ENCODE peak calls at places on chromosomes 11 and 22, in four cellular contexts. X is dorsolateral prefrontal cortex, G is MM.1S, I is colonic mucosa. V is an unnamed sample.

GRCh38 chr22:26784772-26785171 is 127.4 kb downstream of the MIAT start:
- DNase-seq in I (no peak), G (no peak), X (no peak), V (no peak)

GRCh38 chr11:22624742-22625447 is 728 bp downstream of the FANCF start:
- DNase-seq in X (peak; percentile 64), G (peak; percentile 82), I (peak; percentile 76), V (peak; percentile 45)

GRCh38 chr11:73152861-73153483 is 10.9 kb upstream of the FCHSD2 start:
- DNase-seq in I (no peak), X (no peak), G (peak; percentile 97), V (peak; percentile 98)

GRCh38 chr11:705646-706438 is at the start of gene EPS8L2:
- DNase-seq in G (no peak), X (no peak), I (peak; percentile 92), V (no peak)

GRCh38 chr11:106076923-106077608 is at the start of gene KBTBD3:
- DNase-seq in G (peak; percentile 99), I (peak; percentile 98), X (peak; percentile 99), V (peak; percentile 98)

GRCh38 chr22:43392385-43392989 is 19.3 kb upstream of the MPPED1 start:
- DNase-seq in X (no peak), G (no peak), I (no peak), V (no peak)

GRCh38 chr11:67483901-67484665 is 1.3 kb downstream of the AIP start:
- DNase-seq in X (no peak), G (no peak), I (peak; percentile 25), V (no peak)

GRCh38 chr11:34696876-34697275 is 76.0 kb downstream of the EHF start:
- DNase-seq in G (no peak), I (no peak), X (no peak), V (no peak)

GRCh38 chr11:47154738-47155570 is 21.7 kb downstream of the ARFGAP2 start:
- DNase-seq in I (no peak), X (no peak), G (no peak), V (no peak)

GRCh38 chr11:100340416-100341323 is 346.4 kb upstream of the ARHGAP42 start:
- DNase-seq in X (no peak), G (no peak), I (no peak), V (no peak)

GRCh38 chr11:128881221-128881620 is 9.9 kb upstream of the KCNJ5 start:
- DNase-seq in X (no peak), G (no peak), I (no peak), V (no peak)

GRCh38 chr22:45897736-45898135 is 79.2 kb downstream of the WNT7B start:
- DNase-seq in I (no peak), G (no peak), X (no peak), V (no peak)

GRCh38 chr22:48868554-48868953 is 959.1 kb downstream of the BRD1 start:
- DNase-seq in G (no peak), X (no peak), I (no peak), V (no peak)

GRCh38 chr11:94934362-94934761 is 39.0 kb downstream of the CWC15 start:
- DNase-seq in G (no peak), I (no peak), X (no peak), V (no peak)

GRCh38 chr11:134245434-134245833 is 7.7 kb downstream of the THYN1 start:
- DNase-seq in G (no peak), I (no peak), X (no peak), V (no peak)

GRCh38 chr11:134243913-134244312 is 9.2 kb downstream of the THYN1 start:
- DNase-seq in X (no peak), G (no peak), I (no peak), V (no peak)

GRCh38 chr11:134246678-134247077 is 6.5 kb downstream of the THYN1 start:
- DNase-seq in X (no peak), I (no peak), G (no peak), V (no peak)

GRCh38 chr11:134246100-134246499 is 7.1 kb downstream of the THYN1 start:
- DNase-seq in X (no peak), I (no peak), G (no peak), V (no peak)

DNA sequence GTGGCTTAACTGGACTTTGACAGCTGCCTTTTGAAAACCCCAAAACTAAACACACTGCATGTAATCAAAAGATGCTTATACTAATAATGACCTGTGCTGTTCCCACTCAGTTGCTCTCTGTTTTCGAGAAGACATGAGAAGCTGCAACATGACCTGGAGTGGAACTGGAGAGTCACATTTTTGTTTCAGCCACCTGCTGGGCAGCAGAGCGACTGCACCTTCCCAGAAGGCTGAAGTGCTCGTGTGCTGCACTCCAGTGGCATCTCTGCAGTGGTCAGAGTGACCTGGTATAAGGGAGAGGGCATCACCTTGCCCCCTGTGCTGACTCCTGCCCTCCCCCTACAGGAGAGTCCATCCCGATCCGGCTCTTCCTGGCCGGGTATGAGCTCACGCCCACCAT is 8.6 kb downstream of the THYN1 start:
- DNase-seq in G (peak; percentile 49), I (no peak), X (no peak), V (no peak)
- TF ChIP-seq CTCF in G (peak; percentile 49), I (peak; percentile 11), X (peak; percentile 40), V (peak; percentile 78)

DNA sequence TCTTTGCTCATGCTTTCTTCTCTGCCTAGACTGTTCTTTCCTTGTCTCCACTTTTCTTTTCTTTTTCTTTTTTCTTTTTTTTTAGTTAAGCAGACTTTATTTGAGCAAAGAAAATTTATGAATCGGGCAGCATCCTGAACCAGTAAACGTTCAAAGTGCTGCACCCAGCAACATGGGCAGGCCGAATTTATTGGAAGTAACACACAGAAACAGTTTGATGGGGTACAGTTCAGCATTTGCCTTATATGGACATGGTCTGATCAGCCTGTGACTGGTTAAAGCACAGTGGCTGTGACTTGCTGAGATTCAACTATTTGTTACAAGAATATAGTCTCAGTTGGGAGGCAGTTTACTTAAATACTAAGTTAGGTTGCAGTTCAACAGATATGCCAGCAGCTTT is 16.0 kb downstream of the CD3E start:
- DNase-seq in X (no peak), G (no peak), I (no peak), V (no peak)
- H3K4me3 ChIP-seq in X (no peak overlapping the region), G (no peak overlapping the region), I (no peak overlapping the region), V (no peak overlapping the region)

DNA sequence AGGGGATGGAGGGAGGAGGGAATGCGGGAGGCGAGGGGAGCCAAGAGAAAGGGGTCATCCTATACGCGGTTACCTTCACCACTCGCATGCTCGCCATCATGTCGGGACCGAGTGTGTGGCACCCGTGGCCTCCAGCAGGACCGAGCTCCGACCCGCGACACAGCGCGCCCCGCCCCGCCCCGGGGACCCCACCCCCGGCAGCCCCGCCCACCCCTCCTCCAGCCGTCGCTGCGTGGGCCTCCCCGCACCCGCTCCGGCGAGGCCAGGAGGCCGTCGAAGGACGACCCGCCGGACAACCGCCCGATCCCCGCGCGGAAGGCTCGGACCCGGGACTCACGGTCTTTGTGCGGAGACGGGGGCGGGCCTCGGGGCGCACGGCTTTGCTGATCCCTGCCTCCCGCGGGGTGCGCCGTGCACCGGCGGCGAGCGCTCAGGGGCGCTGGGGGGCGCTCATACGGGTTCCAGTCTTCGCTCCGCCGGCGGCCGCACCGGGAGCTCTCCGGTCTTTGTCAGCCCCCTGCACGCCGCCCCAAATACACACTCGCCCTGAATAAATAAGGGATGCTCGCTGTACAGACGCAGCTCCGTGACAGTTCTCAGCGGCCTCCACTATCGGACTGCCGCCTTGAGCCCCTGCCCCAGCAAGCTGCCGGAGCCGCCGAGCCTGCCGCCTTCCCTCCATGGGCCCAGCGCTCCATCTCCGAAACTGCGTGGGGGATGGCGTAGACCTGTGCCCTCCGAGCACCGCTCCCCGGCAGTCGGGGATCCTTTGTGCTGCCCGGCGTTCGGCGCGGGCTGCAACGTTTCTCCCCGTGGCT is at the start of gene UBE2L6:
- DNase-seq in I (peak; percentile 74), G (peak; percentile 64), X (peak; percentile 63), V (no peak)
- TF ChIP-seq CTCF in I (no peak), G (no peak), X (no peak), V (peak; percentile 40)

GRCh38 chr11:120482149-120482548 is 29.4 kb upstream of the GRIK4 start:
- DNase-seq in X (no peak), I (no peak), G (no peak), V (no peak)
- H3K4me3 ChIP-seq in X (no peak overlapping the region), I (no peak overlapping the region), G (no peak overlapping the region), V (no peak overlapping the region)

GRCh38 chr11:120306519-120307242 is 18.4 kb upstream of the TLCD5 start:
- DNase-seq in G (no peak), I (peak; percentile 76), X (no peak), V (no peak)
- TF ChIP-seq CTCF in G (no peak), I (no peak), X (no peak), V (no peak)

GRCh38 chr22:20964090-20964798 is 2.8 kb upstream of the AIFM3 start:
- DNase-seq in I (no peak), G (no peak), X (no peak), V (no peak)
- H3K4me3 ChIP-seq in I (peak overlapping the region; percentile 50), G (peak overlapping the region; percentile 49), X (peak overlapping the region; percentile 19), V (no peak overlapping the region)

DNA sequence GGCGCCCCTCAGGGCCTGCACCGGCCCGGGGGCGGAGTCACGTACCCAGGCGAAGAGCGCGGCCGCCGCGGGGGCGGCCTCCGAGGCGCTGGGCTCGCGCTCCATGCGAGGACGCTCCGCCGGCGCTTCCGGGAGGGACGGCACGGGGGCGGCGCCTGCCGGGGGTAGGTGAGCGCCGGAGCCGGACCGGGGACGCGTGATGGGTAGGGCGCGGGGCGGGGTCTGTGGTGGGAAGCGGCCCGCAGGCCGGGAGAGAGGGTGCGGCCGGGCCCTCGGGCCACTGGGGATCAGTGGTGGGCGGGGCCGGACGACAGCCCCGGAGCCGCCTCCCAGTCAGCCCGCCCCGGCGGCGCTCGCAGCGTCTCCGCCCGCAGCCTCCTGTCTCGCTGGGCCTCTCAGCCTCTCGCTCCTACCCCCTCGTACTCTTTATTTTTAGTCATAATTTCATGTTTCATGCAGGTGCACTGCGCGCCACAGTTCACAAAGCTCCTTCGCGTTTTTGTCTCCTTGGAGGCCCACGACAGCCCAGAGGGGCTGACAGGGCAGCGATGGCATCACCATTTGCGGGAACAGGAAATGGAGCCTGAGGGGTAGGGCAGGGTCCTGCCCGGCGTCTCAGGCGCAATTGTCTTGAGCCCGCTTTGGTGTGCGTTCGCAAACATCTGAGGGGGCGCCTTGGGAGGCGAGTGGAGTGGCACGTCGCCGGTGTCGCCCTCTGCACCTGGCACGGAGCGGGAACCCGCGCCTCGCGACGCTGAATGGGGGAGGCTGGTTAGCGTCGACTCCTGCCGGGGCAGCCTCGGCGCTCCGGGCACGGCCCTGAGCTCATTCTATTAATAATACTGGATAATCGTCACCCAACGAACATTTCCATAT is at the start of gene SERGEF:
- DNase-seq in X (peak; percentile 80), I (peak; percentile 97), G (peak; percentile 95), V (peak; percentile 72)
- TF ChIP-seq CTCF in X (no peak), I (no peak), G (no peak), V (peak; percentile 5)